ENCODE peak calls at places on chromosome 18, in eight cellular contexts. E is body of pancreas, B is activated gamma-delta T cell treated with Interleukin-2 at 50 U/mL for 16 hours, X is keratinocyte, I is NCI-H1436, O is HL-60, P is aorta, A is MCF 10A. T is an unnamed sample.

GRCh38 chr18:46167971-46168370 is 63.8 kb downstream of the HAUS1 start:
- DNase-seq in E (peak; percentile 10), B (peak; percentile 21), X (no peak), I (no peak), O (peak; percentile 93), P (no peak), A (no peak), T (no peak)

GRCh38 chr18:31679806-31680793 is 4.3 kb downstream of the B4GALT6 start:
- DNase-seq in E (no peak), B (no peak), X (no peak), I (no peak), O (no peak), P (no peak), A (peak; percentile 34), T (no peak)

GRCh38 chr18:13982136-13982535 is 66.8 kb upstream of the MC2R start:
- DNase-seq in E (no peak), B (no peak), X (no peak), I (no peak), O (no peak), P (no peak), A (no peak), T (no peak)

GRCh38 chr18:9405130-9405529 is 70.2 kb upstream of the RALBP1 start:
- DNase-seq in E (no peak), B (no peak), X (no peak), I (no peak), O (no peak), P (no peak), A (no peak), T (no peak)

GRCh38 chr18:46660955-46661749 is 4.1 kb upstream of the LOXHD1 start:
- DNase-seq in E (peak; percentile 19), B (no peak), X (no peak), I (no peak), O (no peak), P (no peak), A (no peak), T (no peak)

GRCh38 chr18:44679056-44679911 is 1.4 kb upstream of the SETBP1 start:
- DNase-seq in E (peak; percentile 92), B (peak; percentile 58), X (no peak), I (peak; percentile 73), O (peak; percentile 82), P (peak; percentile 92), A (peak; percentile 78), T (peak; percentile 84)

GRCh38 chr18:34159691-34160185 is 65.0 kb downstream of the NOL4 start:
- DNase-seq in E (no peak), B (no peak), X (no peak), I (peak; percentile 31), O (no peak), P (no peak), A (no peak), T (peak; percentile 73)

GRCh38 chr18:56284319-56284718 is 354.1 kb downstream of the TXNL1 start:
- DNase-seq in E (no peak), B (no peak), X (no peak), I (no peak), O (no peak), P (no peak), A (no peak), T (no peak)

GRCh38 chr18:60684843-60685513 is 312.4 kb upstream of the MC4R start:
- DNase-seq in E (no peak), B (no peak), X (no peak), I (peak; percentile 24), O (no peak), P (no peak), A (peak; percentile 46), T (peak; percentile 55)

GRCh38 chr18:9147440-9148238 is 11.1 kb downstream of the ANKRD12 start:
- DNase-seq in E (peak; percentile 60), B (peak; percentile 21), X (no peak), I (peak; percentile 8), O (peak; percentile 81), P (no peak), A (peak; percentile 79), T (no peak)

GRCh38 chr18:58345064-58345463 is 283.8 kb downstream of the ALPK2 start:
- DNase-seq in E (no peak), B (no peak), X (no peak), I (no peak), O (no peak), P (no peak), A (no peak), T (peak; percentile 67)

GRCh38 chr18:5979971-5980457 is 84.7 kb upstream of the TMEM200C start:
- DNase-seq in E (no peak), B (no peak), X (no peak), I (no peak), O (no peak), P (no peak), A (no peak), T (no peak)

GRCh38 chr18:63508634-63509033 is 31.9 kb downstream of the SERPINB5 start:
- DNase-seq in E (no peak), B (no peak), X (no peak), I (no peak), O (no peak), P (no peak), A (no peak), T (no peak)

GRCh38 chr18:2776596-2776995 is 70.2 kb upstream of the EMILIN2 start:
- DNase-seq in E (no peak), B (no peak), X (no peak), I (no peak), O (no peak), P (no peak), A (no peak), T (no peak)

GRCh38 chr18:47118986-47119385 is 31.3 kb downstream of the HDHD2 start:
- DNase-seq in E (no peak), B (no peak), X (no peak), I (no peak), O (no peak), P (no peak), A (no peak), T (no peak)

T was measured in NCI-H748 treated with DMSO at 0.1 percent for 48 hours.